ENCODE peak calls at places on chromosomes 5 and 9, in six cellular contexts. One of them, this sample, is unnamed.

GRCh38 chr5:150434502-150434901 is 15.0 kb downstream of the RPS14 start:
- DNase-seq in right cardiac atrium: no peak
- DNase-seq in fibroblast of lung: peak; percentile 81
- DNase-seq in caudate nucleus: no peak
- DNase-seq in CD8-positive, alpha-beta T cell: no peak
- DNase-seq in tibial nerve: no peak
- DNase-seq in this sample: no peak

GRCh38 chr9:27365977-27366376 is 69.0 kb upstream of the EQTN start:
- DNase-seq in right cardiac atrium: no peak
- DNase-seq in fibroblast of lung: peak; percentile 43
- DNase-seq in caudate nucleus: no peak
- DNase-seq in CD8-positive, alpha-beta T cell: peak; percentile 7
- DNase-seq in tibial nerve: no peak
- DNase-seq in this sample: no peak

GRCh38 chr5:57889558-57889957 is 406.9 kb upstream of the ACTBL2 start:
- DNase-seq in right cardiac atrium: no peak
- DNase-seq in fibroblast of lung: peak; percentile 96
- DNase-seq in caudate nucleus: no peak
- DNase-seq in CD8-positive, alpha-beta T cell: no peak
- DNase-seq in tibial nerve: no peak
- DNase-seq in this sample: no peak

GRCh38 chr5:121581588-121581987 is 270.1 kb upstream of the FTMT start:
- DNase-seq in right cardiac atrium: no peak
- DNase-seq in fibroblast of lung: no peak
- DNase-seq in caudate nucleus: no peak
- DNase-seq in CD8-positive, alpha-beta T cell: no peak
- DNase-seq in tibial nerve: no peak
- DNase-seq in this sample: no peak

GRCh38 chr9:122336836-122337560 is 33.8 kb upstream of the PTGS1 start:
- DNase-seq in right cardiac atrium: no peak
- DNase-seq in fibroblast of lung: no peak
- DNase-seq in caudate nucleus: no peak
- DNase-seq in CD8-positive, alpha-beta T cell: no peak
- DNase-seq in tibial nerve: no peak
- DNase-seq in this sample: no peak

GRCh38 chr5:78778538-78778937 is 130.0 kb upstream of the LHFPL2 start:
- DNase-seq in right cardiac atrium: no peak
- DNase-seq in fibroblast of lung: peak; percentile 82
- DNase-seq in caudate nucleus: no peak
- DNase-seq in CD8-positive, alpha-beta T cell: no peak
- DNase-seq in tibial nerve: no peak
- DNase-seq in this sample: no peak

GRCh38 chr9:89522261-89522978 is 24.5 kb upstream of the SEMA4D start:
- DNase-seq in right cardiac atrium: no peak
- DNase-seq in fibroblast of lung: no peak
- DNase-seq in caudate nucleus: no peak
- DNase-seq in CD8-positive, alpha-beta T cell: peak; percentile 70
- DNase-seq in tibial nerve: no peak
- DNase-seq in this sample: no peak

GRCh38 chr5:1099931-1100651 is 11.8 kb downstream of the SLC12A7 start:
- DNase-seq in right cardiac atrium: no peak
- DNase-seq in fibroblast of lung: peak; percentile 13
- DNase-seq in caudate nucleus: no peak
- DNase-seq in CD8-positive, alpha-beta T cell: peak; percentile 42
- DNase-seq in tibial nerve: no peak
- DNase-seq in this sample: no peak

GRCh38 chr5:135045488-135045887 is 11.5 kb upstream of the PITX1 start:
- DNase-seq in right cardiac atrium: no peak
- DNase-seq in fibroblast of lung: no peak
- DNase-seq in caudate nucleus: no peak
- DNase-seq in CD8-positive, alpha-beta T cell: no peak
- DNase-seq in tibial nerve: no peak
- DNase-seq in this sample: no peak

GRCh38 chr5:57468481-57469165 is 14.0 kb downstream of the ACTBL2 start:
- DNase-seq in right cardiac atrium: no peak
- DNase-seq in fibroblast of lung: peak; percentile 54
- DNase-seq in caudate nucleus: no peak
- DNase-seq in CD8-positive, alpha-beta T cell: no peak
- DNase-seq in tibial nerve: no peak
- DNase-seq in this sample: no peak

GRCh38 chr5:73264626-73265025 is 91.6 kb downstream of the TMEM174 start:
- DNase-seq in right cardiac atrium: no peak
- DNase-seq in fibroblast of lung: no peak
- DNase-seq in caudate nucleus: no peak
- DNase-seq in CD8-positive, alpha-beta T cell: no peak
- DNase-seq in tibial nerve: no peak
- DNase-seq in this sample: no peak

GRCh38 chr5:52504584-52505240 is 283.0 kb upstream of the ITGA1 start:
- DNase-seq in right cardiac atrium: no peak
- DNase-seq in fibroblast of lung: no peak
- DNase-seq in caudate nucleus: no peak
- DNase-seq in CD8-positive, alpha-beta T cell: no peak
- DNase-seq in tibial nerve: no peak
- DNase-seq in this sample: no peak

GRCh38 chr5:141848771-141849370 is 29.3 kb downstream of the PCDH1 start:
- DNase-seq in right cardiac atrium: peak; percentile 85
- DNase-seq in fibroblast of lung: peak; percentile 76
- DNase-seq in caudate nucleus: no peak
- DNase-seq in CD8-positive, alpha-beta T cell: peak; percentile 13
- DNase-seq in tibial nerve: peak; percentile 28
- DNase-seq in this sample: no peak

GRCh38 chr9:27209034-27209433 is 87.9 kb downstream of the EQTN start:
- DNase-seq in right cardiac atrium: no peak
- DNase-seq in fibroblast of lung: peak; percentile 12
- DNase-seq in caudate nucleus: no peak
- DNase-seq in CD8-positive, alpha-beta T cell: no peak
- DNase-seq in tibial nerve: no peak
- DNase-seq in this sample: no peak

GRCh38 chr5:135134686-135135381 is 100.8 kb upstream of the PITX1 start:
- DNase-seq in right cardiac atrium: no peak
- DNase-seq in fibroblast of lung: no peak
- DNase-seq in caudate nucleus: no peak
- DNase-seq in CD8-positive, alpha-beta T cell: no peak
- DNase-seq in tibial nerve: no peak
- DNase-seq in this sample: no peak

GRCh38 chr9:88818495-88819201 is 172.6 kb upstream of the S1PR3 start:
- DNase-seq in right cardiac atrium: no peak
- DNase-seq in fibroblast of lung: peak; percentile 87
- DNase-seq in caudate nucleus: no peak
- DNase-seq in CD8-positive, alpha-beta T cell: no peak
- DNase-seq in tibial nerve: no peak
- DNase-seq in this sample: no peak

GRCh38 chr5:34001231-34001935 is 6.5 kb downstream of the AMACR start:
- DNase-seq in right cardiac atrium: no peak
- DNase-seq in fibroblast of lung: peak; percentile 75
- DNase-seq in caudate nucleus: peak; percentile 9
- DNase-seq in CD8-positive, alpha-beta T cell: no peak
- DNase-seq in tibial nerve: no peak
- DNase-seq in this sample: no peak

GRCh38 chr5:45697211-45697610 is 1.0 kb upstream of the HCN1 start:
- DNase-seq in right cardiac atrium: no peak
- DNase-seq in fibroblast of lung: no peak
- DNase-seq in caudate nucleus: no peak
- DNase-seq in CD8-positive, alpha-beta T cell: no peak
- DNase-seq in tibial nerve: no peak
- DNase-seq in this sample: no peak

GRCh38 chr5:393846-394275 is 49.1 kb upstream of the EXOC3 start:
- DNase-seq in right cardiac atrium: no peak
- DNase-seq in fibroblast of lung: no peak
- DNase-seq in caudate nucleus: no peak
- DNase-seq in CD8-positive, alpha-beta T cell: no peak
- DNase-seq in tibial nerve: no peak
- DNase-seq in this sample: no peak

GRCh38 chr9:94720846-94721549 is 5.5 kb upstream of the AOPEP start:
- DNase-seq in right cardiac atrium: no peak
- DNase-seq in fibroblast of lung: no peak
- DNase-seq in caudate nucleus: no peak
- DNase-seq in CD8-positive, alpha-beta T cell: no peak
- DNase-seq in tibial nerve: no peak
- DNase-seq in this sample: no peak

GRCh38 chr9:18448101-18448500 is 25.9 kb upstream of the ADAMTSL1 start:
- DNase-seq in right cardiac atrium: no peak
- DNase-seq in fibroblast of lung: no peak
- DNase-seq in caudate nucleus: no peak
- DNase-seq in CD8-positive, alpha-beta T cell: no peak
- DNase-seq in tibial nerve: no peak
- DNase-seq in this sample: no peak

GRCh38 chr5:66891184-66891925 is 295.2 kb downstream of the MAST4 start:
- DNase-seq in right cardiac atrium: peak; percentile 47
- DNase-seq in fibroblast of lung: peak; percentile 18
- DNase-seq in caudate nucleus: no peak
- DNase-seq in CD8-positive, alpha-beta T cell: no peak
- DNase-seq in tibial nerve: no peak
- DNase-seq in this sample: no peak

GRCh38 chr9:128722380-128723351 is 1.3 kb downstream of the ZDHHC12 start:
- DNase-seq in right cardiac atrium: no peak
- DNase-seq in fibroblast of lung: no peak
- DNase-seq in caudate nucleus: no peak
- DNase-seq in CD8-positive, alpha-beta T cell: no peak
- DNase-seq in tibial nerve: no peak
- DNase-seq in this sample: no peak

GRCh38 chr5:156328766-156329165 is 1.8 kb downstream of the SGCD start:
- DNase-seq in right cardiac atrium: no peak
- DNase-seq in fibroblast of lung: no peak
- DNase-seq in caudate nucleus: no peak
- DNase-seq in CD8-positive, alpha-beta T cell: no peak
- DNase-seq in tibial nerve: no peak
- DNase-seq in this sample: no peak

GRCh38 chr9:105291938-105292337 is 47.5 kb downstream of the SLC44A1 start:
- DNase-seq in right cardiac atrium: no peak
- DNase-seq in fibroblast of lung: no peak
- DNase-seq in caudate nucleus: no peak
- DNase-seq in CD8-positive, alpha-beta T cell: no peak
- DNase-seq in tibial nerve: no peak
- DNase-seq in this sample: no peak

GRCh38 chr9:103804077-103804735 is 289.9 kb upstream of the SMC2 start:
- DNase-seq in right cardiac atrium: no peak
- DNase-seq in fibroblast of lung: peak; percentile 47
- DNase-seq in caudate nucleus: no peak
- DNase-seq in CD8-positive, alpha-beta T cell: no peak
- DNase-seq in tibial nerve: no peak
- DNase-seq in this sample: no peak

GRCh38 chr9:124723352-124723751 is 47.8 kb downstream of the NR6A1 start:
- DNase-seq in right cardiac atrium: no peak
- DNase-seq in fibroblast of lung: no peak
- DNase-seq in caudate nucleus: no peak
- DNase-seq in CD8-positive, alpha-beta T cell: no peak
- DNase-seq in tibial nerve: no peak
- DNase-seq in this sample: no peak

GRCh38 chr9:124718928-124719327 is 52.2 kb downstream of the NR6A1 start:
- DNase-seq in right cardiac atrium: no peak
- DNase-seq in fibroblast of lung: no peak
- DNase-seq in caudate nucleus: no peak
- DNase-seq in CD8-positive, alpha-beta T cell: no peak
- DNase-seq in tibial nerve: no peak
- DNase-seq in this sample: no peak

GRCh38 chr9:124717597-124717996 is 53.5 kb downstream of the NR6A1 start:
- DNase-seq in right cardiac atrium: no peak
- DNase-seq in fibroblast of lung: no peak
- DNase-seq in caudate nucleus: no peak
- DNase-seq in CD8-positive, alpha-beta T cell: no peak
- DNase-seq in tibial nerve: no peak
- DNase-seq in this sample: no peak

GRCh38 chr9:124721109-124721850 is 49.8 kb downstream of the NR6A1 start:
- DNase-seq in right cardiac atrium: no peak
- DNase-seq in fibroblast of lung: peak; percentile 78
- DNase-seq in caudate nucleus: no peak
- DNase-seq in CD8-positive, alpha-beta T cell: no peak
- DNase-seq in tibial nerve: no peak
- DNase-seq in this sample: no peak

GRCh38 chr9:124720429-124721108 is 50.5 kb downstream of the NR6A1 start:
- DNase-seq in right cardiac atrium: no peak
- DNase-seq in fibroblast of lung: no peak
- DNase-seq in caudate nucleus: no peak
- DNase-seq in CD8-positive, alpha-beta T cell: no peak
- DNase-seq in tibial nerve: no peak
- DNase-seq in this sample: no peak
- H3K27ac ChIP-seq in right cardiac atrium: no peak overlapping the region
- H3K27ac ChIP-seq in fibroblast of lung: no peak overlapping the region
- H3K27ac ChIP-seq in caudate nucleus: no peak overlapping the region
- H3K27ac ChIP-seq in CD8-positive, alpha-beta T cell: no peak overlapping the region
- H3K27ac ChIP-seq in tibial nerve: peak overlapping the region; percentile 53
- H3K27ac ChIP-seq in this sample: no peak overlapping the region

DNA sequence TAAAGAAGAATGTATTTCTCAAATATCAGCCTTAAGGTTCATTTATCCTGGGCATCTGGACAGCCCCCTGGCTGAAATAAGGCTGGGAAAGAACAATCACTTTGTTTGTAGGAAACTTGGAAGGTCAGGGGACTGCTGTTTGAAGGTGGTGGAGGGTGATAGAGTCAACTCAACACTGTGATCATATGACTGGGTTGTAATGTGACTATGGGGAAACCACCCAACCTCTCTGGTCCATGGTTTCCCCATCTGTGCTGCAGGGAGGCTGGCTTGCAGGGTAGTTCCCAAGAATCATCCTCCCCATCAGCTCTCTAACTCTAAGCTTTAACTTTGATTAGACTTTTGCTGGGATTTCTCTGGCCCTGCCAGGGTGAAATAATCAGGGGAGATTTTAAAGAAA is 10.0 kb downstream of the INSYN2B start:
- DNase-seq in right cardiac atrium: no peak
- DNase-seq in fibroblast of lung: no peak
- DNase-seq in caudate nucleus: no peak
- DNase-seq in CD8-positive, alpha-beta T cell: no peak
- DNase-seq in tibial nerve: no peak
- DNase-seq in this sample: no peak
- H3K27ac ChIP-seq in right cardiac atrium: no peak overlapping the region
- H3K27ac ChIP-seq in fibroblast of lung: peak overlapping the region; percentile 87
- H3K27ac ChIP-seq in caudate nucleus: no peak overlapping the region
- H3K27ac ChIP-seq in CD8-positive, alpha-beta T cell: no peak overlapping the region
- H3K27ac ChIP-seq in tibial nerve: no peak overlapping the region
- H3K27ac ChIP-seq in this sample: no peak overlapping the region

GRCh38 chr9:136626066-136626725 is 36.5 kb upstream of the EGFL7 start:
- DNase-seq in right cardiac atrium: peak; percentile 62
- DNase-seq in fibroblast of lung: no peak
- DNase-seq in caudate nucleus: no peak
- DNase-seq in CD8-positive, alpha-beta T cell: no peak
- DNase-seq in tibial nerve: no peak
- DNase-seq in this sample: no peak
- H3K27ac ChIP-seq in right cardiac atrium: no peak overlapping the region
- H3K27ac ChIP-seq in fibroblast of lung: no peak overlapping the region
- H3K27ac ChIP-seq in caudate nucleus: no peak overlapping the region
- H3K27ac ChIP-seq in CD8-positive, alpha-beta T cell: no peak overlapping the region
- H3K27ac ChIP-seq in tibial nerve: peak overlapping the region; percentile 37
- H3K27ac ChIP-seq in this sample: no peak overlapping the region

DNA sequence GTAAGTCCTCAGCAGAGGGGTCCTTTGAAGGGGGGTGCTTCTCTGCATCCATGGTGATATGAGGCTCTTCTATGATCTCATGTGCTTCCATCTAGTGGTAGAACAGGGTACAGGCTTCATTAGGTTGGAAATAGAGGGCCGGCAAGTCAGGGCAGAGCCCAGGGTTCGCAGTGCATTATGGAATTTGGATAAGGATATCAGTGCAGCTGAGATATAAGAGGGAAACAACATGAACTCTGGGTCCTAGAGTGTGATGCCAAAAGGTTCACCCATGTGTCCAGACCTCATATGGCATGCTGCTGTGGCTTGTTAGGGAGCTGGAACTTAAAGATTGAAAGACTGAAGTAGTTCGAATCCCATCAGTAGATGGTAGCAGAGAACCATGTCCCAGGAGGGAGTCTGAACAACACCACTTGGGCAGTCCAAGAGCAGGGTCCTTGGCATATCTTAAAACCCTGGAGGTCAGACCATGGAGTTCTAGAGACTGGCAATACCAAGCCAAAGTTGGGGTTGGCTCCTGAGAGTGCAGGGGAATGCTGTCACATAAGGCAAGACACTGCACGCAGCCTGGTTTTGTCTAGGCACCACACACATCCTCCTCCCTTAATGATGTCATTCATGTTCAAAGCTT is 2.3 kb downstream of the FAM221B start:
- DNase-seq in right cardiac atrium: no peak
- DNase-seq in fibroblast of lung: peak; percentile 53
- DNase-seq in caudate nucleus: no peak
- DNase-seq in CD8-positive, alpha-beta T cell: peak; percentile 31
- DNase-seq in tibial nerve: peak; percentile 79
- DNase-seq in this sample: peak; percentile 9
- H3K27ac ChIP-seq in right cardiac atrium: no peak overlapping the region
- H3K27ac ChIP-seq in fibroblast of lung: no peak overlapping the region
- H3K27ac ChIP-seq in caudate nucleus: no peak overlapping the region
- H3K27ac ChIP-seq in CD8-positive, alpha-beta T cell: no peak overlapping the region
- H3K27ac ChIP-seq in tibial nerve: no peak overlapping the region
- H3K27ac ChIP-seq in this sample: no peak overlapping the region

This sample was measured in substantia nigra.